ENCODE peak calls at places on chromosomes 3 and 15, in four cellular contexts. X is WERI-Rb-1, U is GM12878, D is transverse colon. B is an unnamed sample. For H3K9me3, the result is how much of the 10 kb centered on the place peaks cover.

GRCh38 chr15:67411491-67411890 is 109.4 kb upstream of the C15orf61 start:
- DNase-seq in X (no peak), U (no peak), D (no peak), B (no peak)

GRCh38 chr3:33184863-33185262 is 33.7 kb downstream of the SUSD5 start:
- DNase-seq in X (no peak), U (no peak), D (no peak), B (no peak)

GRCh38 chr3:10189557-10190374 is 25.0 kb downstream of the IRAK2 start:
- DNase-seq in D (peak), X (no peak), U (peak), B (no peak)

GRCh38 chr3:149655826-149656599 is 1.8 kb downstream of the WWTR1 start:
- DNase-seq in U (no peak), X (no peak), D (no peak), B (no peak)

GRCh38 chr15:56770191-56770590 is 36.9 kb upstream of the ZNF280D start:
- DNase-seq in U (no peak), D (no peak), X (no peak), B (no peak)

GRCh38 chr3:129984124-129984523 is 9.6 kb downstream of the TRH start:
- DNase-seq in D (no peak), U (no peak), X (no peak), B (no peak)

GRCh38 chr15:73049564-73050215 is 2.6 kb upstream of the NEO1 start:
- DNase-seq in U (no peak), X (no peak), D (no peak), B (no peak)

GRCh38 chr3:133573054-133573628 is 345 bp upstream of the CDV3 start:
- DNase-seq in X (peak), D (peak), U (peak), B (peak)

GRCh38 chr15:98412852-98413251 is 235.5 kb upstream of the IGF1R start:
- DNase-seq in D (no peak), X (no peak), U (no peak), B (no peak)

GRCh38 chr3:99927651-99928390 is 110.2 kb downstream of the CMSS1 start:
- DNase-seq in D (no peak), X (no peak), U (no peak), B (no peak)

GRCh38 chr3:1805331-1805730 is 293.3 kb upstream of the CNTN4 start:
- DNase-seq in D (no peak), U (no peak), X (no peak), B (no peak)
- H3K9me3 ChIP-seq in D (under half), U (under half), X (under half), B (under half)

DNA sequence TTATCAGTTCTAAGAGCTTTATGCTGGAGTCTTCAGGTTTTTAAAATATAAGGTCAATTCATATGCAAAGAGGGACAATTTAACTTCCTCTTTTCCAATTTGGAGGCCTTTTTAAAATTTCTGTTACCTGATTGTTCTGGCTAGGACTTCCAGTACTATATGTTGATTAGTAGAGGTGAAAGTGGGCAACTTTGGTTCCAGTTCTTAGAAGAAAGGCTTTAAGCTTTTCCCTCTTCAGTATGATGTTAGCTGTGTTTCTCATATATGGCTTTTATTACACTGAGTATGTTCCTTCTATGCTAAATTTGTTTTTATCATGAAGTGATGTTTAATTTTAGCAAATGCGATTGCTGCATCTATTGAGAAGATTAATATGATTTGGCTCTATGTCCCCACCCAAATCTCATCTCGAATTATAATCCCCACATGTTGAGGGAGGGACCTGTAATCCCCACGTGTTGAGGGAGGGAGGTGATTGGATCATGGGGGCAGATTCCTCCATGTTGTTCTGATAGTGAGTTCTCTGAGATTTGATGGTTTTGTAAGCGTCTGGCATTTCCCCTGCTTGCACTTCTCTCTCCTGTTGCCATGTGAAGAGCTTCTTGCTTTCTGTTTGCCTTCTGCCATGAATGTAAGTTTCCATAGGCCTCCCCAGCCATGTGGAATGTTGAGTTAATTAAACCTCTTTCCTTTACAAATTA is 33.8 kb downstream of the FAIM start:
- DNase-seq in X (no peak), D (no peak), U (no peak), B (no peak)
- H3K9me3 ChIP-seq in X (under half), D (under half), U (under half), B (under half)

DNA sequence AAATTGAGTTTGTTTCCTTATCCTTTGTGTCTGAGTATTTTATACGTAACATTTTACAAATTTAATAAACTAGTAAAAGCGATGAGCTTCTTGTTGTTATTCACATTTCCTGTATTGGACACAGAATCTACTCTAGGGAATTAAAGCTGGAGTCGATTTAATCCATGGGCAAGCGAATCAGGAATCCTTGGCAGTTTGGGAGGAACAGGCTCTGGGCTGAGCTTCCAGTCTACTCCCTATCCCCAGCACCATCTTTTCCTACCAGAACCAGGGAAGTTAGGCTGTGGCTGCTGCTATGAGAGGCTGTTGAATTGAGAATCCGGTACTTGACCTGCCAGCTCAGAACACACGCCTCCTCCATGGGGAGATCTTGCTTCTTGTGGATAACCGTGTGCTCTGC is 437.3 kb upstream of the TPM1 start:
- DNase-seq in X (no peak), D (no peak), U (no peak), B (no peak)
- H3K9me3 ChIP-seq in X (under half), D (under half), U (under half), B (under half)

DNA sequence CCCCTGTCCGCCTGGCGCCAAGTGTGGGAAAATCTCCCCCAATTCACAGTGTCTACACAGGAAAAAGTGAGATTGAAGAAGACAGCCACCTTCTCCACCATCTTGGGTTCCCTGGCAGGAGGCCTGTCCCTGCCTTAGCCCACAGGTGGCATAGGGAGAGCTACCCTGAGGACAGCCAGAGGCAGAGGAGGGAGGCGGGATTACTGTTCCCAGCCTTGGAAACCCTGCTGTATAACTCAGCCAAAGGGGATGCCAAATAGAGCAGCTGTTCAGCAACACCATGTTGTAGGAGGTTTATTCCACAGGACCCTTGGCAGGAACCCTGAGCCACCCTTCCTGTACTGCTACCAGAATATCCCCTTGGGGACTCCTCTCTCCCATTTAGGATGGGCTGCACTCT is 54.8 kb downstream of the PAK2 start:
- DNase-seq in X (no peak), U (no peak), D (no peak), B (no peak)
- H3K9me3 ChIP-seq in X (under half), U (under half), D (under half), B (under half)

DNA sequence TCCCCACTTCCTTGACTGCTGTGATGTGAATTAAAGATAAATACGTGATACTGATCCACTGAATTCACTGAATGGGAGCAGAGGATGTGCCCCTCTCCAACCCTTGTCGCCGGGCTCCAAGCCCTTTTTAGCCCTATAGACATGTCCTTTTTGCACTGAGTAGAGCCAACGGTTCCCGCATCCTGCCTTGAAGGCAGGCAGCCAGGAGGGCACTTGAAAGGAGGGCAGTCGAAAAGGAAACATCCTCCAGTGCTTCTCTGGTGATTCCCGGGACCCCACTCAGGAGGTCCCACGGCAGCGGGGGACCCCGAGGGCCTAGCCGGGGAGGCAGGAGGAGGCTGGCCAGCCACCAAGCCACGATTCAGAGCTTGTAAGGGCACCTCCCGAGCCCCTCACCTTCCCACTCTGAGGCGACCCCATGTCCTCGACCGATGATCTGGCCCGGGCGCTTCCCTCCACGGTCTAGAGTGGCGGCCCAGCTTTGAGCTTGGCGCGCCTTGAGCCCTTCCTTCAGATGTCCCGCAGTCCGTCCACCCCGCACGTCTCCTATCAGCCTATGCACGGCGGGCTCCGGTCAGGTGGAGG is 854 bp upstream of the MANF start:
- DNase-seq in U (no peak), D (no peak), X (no peak), B (no peak)
- H3K9me3 ChIP-seq in U (under half), D (under half), X (under half), B (under half)

B was measured in Panc1.